ENCODE peak calls at places on chromosome 1, in six cellular contexts. S is suprapubic skin, L is neural crest cell, I is cardiac fibroblast, D is heart right ventricle, Y is adrenal gland. B is an unnamed sample.

GRCh38 chr1:152783095-152783494 is 3.0 kb upstream of the LCE1E start:
- DNase-seq in S (no peak), L (no peak), I (no peak), D (no peak), Y (no peak), B (no peak)

GRCh38 chr1:234911787-234912186 is 216.8 kb downstream of the TOMM20 start:
- DNase-seq in S (no peak), L (peak; percentile 13), I (no peak), D (peak; percentile 56), Y (no peak), B (no peak)

GRCh38 chr1:201406831-201407406 is 7.8 kb upstream of the LAD1 start:
- DNase-seq in S (no peak), L (no peak), I (no peak), D (no peak), Y (no peak), B (no peak)

GRCh38 chr1:241849345-241849695 is 1.3 kb downstream of the EXO1 start:
- DNase-seq in S (no peak), L (no peak), I (no peak), D (no peak), Y (no peak), B (no peak)

GRCh38 chr1:240499012-240499411 is 112.9 kb downstream of the GREM2 start:
- DNase-seq in S (no peak), L (no peak), I (peak; percentile 31), D (no peak), Y (no peak), B (no peak)

GRCh38 chr1:94542088-94542671 is 621 bp upstream of the F3 start:
- DNase-seq in S (peak; percentile 81), L (no peak), I (peak; percentile 34), D (peak; percentile 65), Y (peak; percentile 55), B (peak; percentile 49)

GRCh38 chr1:204282801-204283200 is 69.0 kb upstream of the GOLT1A start:
- DNase-seq in S (no peak), L (no peak), I (no peak), D (no peak), Y (no peak), B (no peak)

GRCh38 chr1:27668808-27669723 is 2.9 kb downstream of the IFI6 start:
- DNase-seq in S (peak; percentile 92), L (peak; percentile 87), I (peak; percentile 69), D (peak; percentile 71), Y (peak; percentile 75), B (peak; percentile 62)

GRCh38 chr1:202586018-202586821 is 124.0 kb downstream of the SYT2 start:
- DNase-seq in S (no peak), L (no peak), I (peak; percentile 67), D (no peak), Y (no peak), B (no peak)

GRCh38 chr1:89575207-89575606 is 50.6 kb downstream of the LRRC8B start:
- DNase-seq in S (no peak), L (no peak), I (no peak), D (no peak), Y (no peak), B (no peak)

GRCh38 chr1:186819563-186819962 is 9.2 kb upstream of the PLA2G4A start:
- DNase-seq in S (no peak), L (no peak), I (no peak), D (no peak), Y (no peak), B (no peak)

GRCh38 chr1:206921772-206922265 is at the start of gene FCMR:
- DNase-seq in S (no peak), L (no peak), I (peak; percentile 54), D (peak; percentile 19), Y (no peak), B (peak; percentile 26)

GRCh38 chr1:175150596-175151319 is 41.8 kb downstream of the KIAA0040 start:
- DNase-seq in S (no peak), L (no peak), I (peak; percentile 12), D (no peak), Y (peak; percentile 38), B (no peak)

GRCh38 chr1:94236630-94237290 is 624 bp downstream of the ARHGAP29 start:
- DNase-seq in S (peak; percentile 82), L (no peak), I (peak; percentile 55), D (peak; percentile 38), Y (no peak), B (peak; percentile 59)

GRCh38 chr1:21922103-21923014 is 14.8 kb downstream of the HSPG2 start:
- DNase-seq in S (no peak), L (no peak), I (no peak), D (no peak), Y (no peak), B (no peak)

GRCh38 chr1:206729050-206729449 is 41.5 kb upstream of the IL19 start:
- DNase-seq in S (no peak), L (no peak), I (no peak), D (no peak), Y (peak; percentile 13), B (no peak)

GRCh38 chr1:17909634-17910033 is 154.5 kb downstream of the ACTL8 start:
- DNase-seq in S (peak; percentile 67), L (peak; percentile 6), I (peak; percentile 21), D (no peak), Y (peak; percentile 21), B (no peak)

GRCh38 chr1:72284398-72285073 is 2.2 kb upstream of the NEGR1 start:
- DNase-seq in S (no peak), L (peak; percentile 28), I (peak; percentile 77), D (peak; percentile 45), Y (peak; percentile 22), B (no peak)
- TF ChIP-seq CTCF in S (no peak), L (no peak), I (no peak), D (no peak), Y (no peak), B (no peak)

GRCh38 chr1:172723251-172723650 is 64.3 kb downstream of the FASLG start:
- DNase-seq in S (no peak), L (no peak), I (peak; percentile 34), D (no peak), Y (no peak), B (no peak)

GRCh38 chr1:172717722-172718455 is 59.0 kb downstream of the FASLG start:
- DNase-seq in S (no peak), L (no peak), I (no peak), D (no peak), Y (no peak), B (no peak)

GRCh38 chr1:172719066-172719627 is 60.2 kb downstream of the FASLG start:
- DNase-seq in S (no peak), L (no peak), I (no peak), D (no peak), Y (no peak), B (no peak)

GRCh38 chr1:172720325-172720724 is 61.4 kb downstream of the FASLG start:
- DNase-seq in S (no peak), L (no peak), I (no peak), D (no peak), Y (no peak), B (no peak)

DNA sequence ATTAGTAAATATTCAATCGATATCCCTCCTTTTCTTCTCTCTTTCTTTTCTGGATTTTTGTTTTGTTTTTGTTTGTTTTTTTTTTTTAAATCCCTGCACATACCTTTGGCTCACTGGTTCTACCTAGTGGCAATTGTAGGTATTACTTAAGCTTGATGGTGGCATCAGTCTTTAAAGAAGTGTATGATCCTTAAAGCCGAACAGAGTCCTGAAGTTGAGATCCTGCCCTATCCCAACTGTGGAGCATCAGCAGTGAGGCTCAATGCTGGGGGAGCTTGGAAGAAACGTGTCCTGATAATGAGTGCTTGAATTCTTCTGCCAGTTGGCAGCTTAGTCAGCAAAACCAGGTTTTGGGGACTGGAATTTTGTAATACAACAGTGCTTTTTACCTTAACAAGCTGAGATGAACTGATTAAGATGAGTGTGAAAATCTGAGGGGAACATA is 60.8 kb downstream of the FASLG start:
- DNase-seq in S (no peak), L (no peak), I (peak; percentile 75), D (no peak), Y (no peak), B (no peak)
- TF ChIP-seq CTCF in S (peak; percentile 58), L (peak; percentile 81), I (peak; percentile 75), D (peak; percentile 76), Y (peak; percentile 88), B (no peak)

DNA sequence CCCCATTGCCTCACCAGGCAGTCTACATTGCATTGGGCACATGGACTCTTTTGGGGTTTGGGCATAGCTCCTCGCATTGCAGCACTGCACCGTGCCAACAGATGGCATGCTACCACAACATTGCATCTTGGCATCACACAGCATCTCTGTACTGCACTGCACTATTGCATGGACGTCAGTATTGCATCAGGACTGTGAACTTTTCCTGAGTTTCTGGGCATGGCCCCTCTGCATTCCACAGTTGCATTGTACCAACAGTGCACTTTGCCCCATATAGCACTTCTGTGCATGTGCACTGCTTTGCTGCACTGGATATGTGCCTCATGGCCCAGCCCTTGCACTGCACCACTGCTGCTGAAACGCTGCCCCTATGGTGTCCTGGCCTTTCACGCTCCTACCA is 9.6 kb downstream of the PTPRU start:
- DNase-seq in S (no peak), L (no peak), I (peak; percentile 72), D (no peak), Y (no peak), B (no peak)
- TF ChIP-seq CTCF in S (no peak), L (peak; percentile 37), I (peak; percentile 47), D (peak; percentile 39), Y (peak; percentile 38), B (no peak)

DNA sequence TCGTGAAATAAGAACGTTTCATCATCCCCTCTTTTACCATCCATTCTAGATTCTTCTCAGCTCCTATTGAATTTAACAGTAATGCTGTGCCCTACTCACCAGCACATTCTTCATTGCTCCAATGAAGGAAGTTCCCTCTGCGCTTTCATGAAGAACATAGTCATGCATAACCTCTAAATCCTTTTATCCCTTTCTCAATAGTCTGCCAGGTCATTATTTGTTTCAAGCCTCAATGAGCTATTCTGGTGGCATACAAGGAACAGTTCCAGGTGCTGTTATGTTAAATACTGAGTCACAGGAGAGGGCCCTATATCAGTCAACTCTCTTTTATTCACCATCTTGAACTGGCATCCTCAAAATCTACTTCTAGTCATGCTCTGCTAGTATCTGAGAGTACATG is 381.0 kb downstream of the GPATCH2 start:
- DNase-seq in S (no peak), L (no peak), I (no peak), D (no peak), Y (no peak), B (no peak)
- TF ChIP-seq CTCF in S (no peak), L (no peak), I (no peak), D (no peak), Y (no peak), B (no peak)

GRCh38 chr1:42319871-42320484 is 15.1 kb downstream of the FOXJ3 start:
- DNase-seq in S (no peak), L (no peak), I (no peak), D (no peak), Y (no peak), B (no peak)
- TF ChIP-seq CTCF in S (no peak), L (no peak), I (no peak), D (no peak), Y (no peak), B (no peak)

GRCh38 chr1:180555411-180555810 is 3.4 kb upstream of the OVAAL start:
- DNase-seq in S (no peak), L (no peak), I (no peak), D (no peak), Y (no peak), B (no peak)
- TF ChIP-seq CTCF in S (no peak), L (no peak), I (no peak), D (no peak), Y (no peak), B (no peak)

DNA sequence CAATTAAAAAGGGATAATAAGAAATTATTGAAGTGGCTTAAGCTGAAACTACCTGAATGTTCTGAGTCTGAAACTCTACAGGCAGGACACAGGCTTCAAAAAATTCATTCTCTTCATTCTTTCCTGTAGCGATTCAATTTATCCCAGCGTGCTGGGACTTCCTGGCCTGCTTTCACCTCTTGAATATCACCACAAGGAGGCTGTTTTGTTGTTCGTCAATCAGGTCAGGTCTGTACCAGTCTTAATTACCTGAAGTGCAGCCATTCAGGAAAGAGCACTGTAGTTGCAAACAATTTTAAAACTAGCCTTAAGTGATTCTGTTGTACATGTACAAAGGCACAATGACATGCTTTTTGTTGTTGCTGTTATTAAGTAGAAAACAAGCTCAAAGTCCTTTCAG is 38.4 kb downstream of the FYB2 start:
- DNase-seq in S (no peak), L (no peak), I (no peak), D (no peak), Y (no peak), B (no peak)
- TF ChIP-seq CTCF in S (no peak), L (peak; percentile 20), I (no peak), D (no peak), Y (no peak), B (no peak)

B was measured in gastrocnemius medialis.